ENCODE peak calls at places on chromosome 9, in nine cellular contexts. A is AG04450, L is heart left ventricle, B is DND-41, G is pancreas, Y is tibial artery, R is mesendoderm, M is cardiac muscle cell, D is substantia nigra. N is an unnamed sample.

GRCh38 chr9:80874276-80874675 is 815.1 kb downstream of the TLE1 start:
- DNase-seq in G (no peak), A (peak), L (no peak), R (no peak), D (no peak), M (no peak), Y (no peak), B (no peak), N (no peak)

GRCh38 chr9:14526504-14526903 is 166.7 kb downstream of the ZDHHC21 start:
- DNase-seq in A (no peak), B (no peak), Y (no peak), R (no peak), M (no peak), L (no peak), G (no peak), D (no peak), N (no peak)

GRCh38 chr9:32928912-32929311 is 72.5 kb downstream of the APTX start:
- DNase-seq in L (no peak), G (no peak), Y (no peak), R (no peak), B (no peak), M (peak), A (no peak), D (no peak), N (no peak)

GRCh38 chr9:35651964-35652828 is 1.5 kb upstream of the SIT1 start:
- DNase-seq in B (no peak), M (no peak), D (no peak), A (no peak), Y (peak), G (no peak), R (no peak), L (no peak), N (no peak)

GRCh38 chr9:114108016-114108833 is 9.1 kb upstream of the KIF12 start:
- DNase-seq in G (peak), L (peak), R (peak), A (peak), Y (peak), M (peak), D (peak), B (peak), N (peak)

GRCh38 chr9:113057193-113057592 is 669 bp upstream of the ZFP37 start:
- DNase-seq in M (peak), A (no peak), L (no peak), R (no peak), D (no peak), G (no peak), Y (no peak), B (no peak), N (no peak)

GRCh38 chr9:33415152-33416038 is 13.0 kb upstream of the AQP7 start:
- DNase-seq in Y (peak), L (peak), A (no peak), B (peak), R (peak), G (peak), M (peak), D (peak), N (no peak)

GRCh38 chr9:127056446-127056845 is 66.0 kb downstream of the ANGPTL2 start:
- DNase-seq in G (no peak), L (no peak), D (no peak), B (no peak), M (no peak), A (no peak), R (no peak), Y (no peak), N (no peak)

GRCh38 chr9:11199335-11199734 is 586.5 kb upstream of the PTPRD start:
- DNase-seq in L (no peak), G (no peak), Y (no peak), M (no peak), A (no peak), D (no peak), B (no peak), R (peak), N (no peak)

GRCh38 chr9:77469515-77470197 is 178.5 kb downstream of the GNA14 start:
- DNase-seq in Y (no peak), L (no peak), G (no peak), B (no peak), A (no peak), R (no peak), M (no peak), D (no peak), N (no peak)

GRCh38 chr9:137127301-137128157 is 11.4 kb upstream of the GRIN1 start:
- DNase-seq in R (no peak), Y (no peak), G (peak), A (no peak), L (no peak), M (no peak), D (no peak), B (peak), N (no peak)

GRCh38 chr9:70403618-70404025 is 10.8 kb downstream of the KLF9 start:
- DNase-seq in M (no peak), A (no peak), B (no peak), D (no peak), L (no peak), R (no peak), G (no peak), Y (no peak), N (no peak)

GRCh38 chr9:125829743-125830142 is 82.6 kb downstream of the PBX3 start:
- DNase-seq in B (peak), Y (no peak), A (no peak), G (no peak), D (no peak), L (no peak), M (no peak), R (no peak), N (no peak)

GRCh38 chr9:34552606-34552981 is 29.8 kb upstream of the ENHO start:
- DNase-seq in A (no peak), D (no peak), R (no peak), G (no peak), M (no peak), Y (peak), L (no peak), B (no peak), N (no peak)

GRCh38 chr9:97517331-97518089 is 16.0 kb downstream of the TMOD1 start:
- DNase-seq in M (no peak), B (no peak), Y (peak), D (no peak), L (no peak), R (no peak), G (no peak), A (no peak), N (no peak)

GRCh38 chr9:18493361-18494015 is 19.5 kb downstream of the ADAMTSL1 start:
- DNase-seq in G (no peak), L (no peak), R (no peak), B (no peak), A (no peak), M (no peak), D (no peak), Y (no peak), N (no peak)
- H3K27ac ChIP-seq in G (no peak), L (no peak), R (no peak), B (no peak), A (no peak), M (no peak), D (no peak), Y (peak), N (no peak)

GRCh38 chr9:116471943-116472506 is 215.1 kb upstream of the TRIM32 start:
- DNase-seq in Y (no peak), L (no peak), G (no peak), B (no peak), R (peak), D (no peak), M (no peak), A (no peak), N (no peak)

GRCh38 chr9:116469128-116469527 is 218.0 kb upstream of the TRIM32 start:
- DNase-seq in R (no peak), G (no peak), A (no peak), M (no peak), Y (no peak), D (no peak), B (no peak), L (no peak), N (no peak)

GRCh38 chr9:116468369-116468768 is 218.7 kb upstream of the TRIM32 start:
- DNase-seq in Y (no peak), B (no peak), R (peak), A (no peak), D (no peak), G (no peak), M (no peak), L (no peak), N (no peak)

GRCh38 chr9:116467740-116468351 is 219.3 kb upstream of the TRIM32 start:
- DNase-seq in G (no peak), L (no peak), M (no peak), Y (no peak), R (peak), A (no peak), D (no peak), B (no peak), N (no peak)

DNA sequence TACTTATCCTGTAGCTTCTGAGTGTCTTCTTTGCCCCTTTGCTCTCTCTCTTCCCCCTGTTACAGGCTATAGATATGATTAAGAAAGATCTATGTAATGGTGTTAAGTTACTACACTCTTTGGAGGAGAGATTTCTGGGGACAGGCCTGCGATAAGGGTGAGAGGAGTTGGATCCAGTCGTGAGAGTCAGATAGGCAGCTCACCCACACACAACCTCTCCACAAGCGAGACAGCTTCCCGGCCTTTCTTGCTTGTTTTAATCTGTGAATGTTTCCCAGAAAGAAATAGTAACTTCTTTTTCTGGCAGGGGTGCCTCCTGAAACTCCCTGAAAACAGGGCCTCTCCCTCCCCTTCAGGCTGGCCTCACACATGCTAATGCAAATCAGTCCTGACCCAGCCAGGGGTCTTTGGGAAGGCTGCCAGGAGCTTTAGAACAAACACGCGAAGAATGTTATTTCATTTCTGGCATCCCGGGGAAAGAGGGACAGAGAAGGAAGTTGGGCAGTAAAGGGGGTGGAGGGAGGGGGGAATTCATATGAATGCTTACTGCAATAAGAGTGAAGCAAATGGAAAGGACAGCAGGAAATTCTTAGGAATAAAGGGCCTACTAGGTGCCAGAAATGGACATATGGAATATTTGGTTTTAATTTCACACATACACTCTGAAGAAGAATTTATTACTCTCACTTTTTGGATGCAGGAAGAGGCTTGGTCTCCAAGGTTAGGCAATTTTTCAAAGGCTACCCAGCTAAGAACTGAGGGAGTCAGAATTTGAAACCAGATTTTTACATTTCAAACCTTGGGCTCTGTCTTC is 215.8 kb upstream of the TRIM32 start:
- DNase-seq in R (peak), L (peak), B (no peak), D (no peak), A (no peak), Y (no peak), G (no peak), M (peak), N (no peak)
- H3K27ac ChIP-seq in R (peak), L (peak), B (no peak), D (no peak), A (peak), Y (peak), G (no peak), M (peak), N (no peak)

GRCh38 chr9:133976191-133976861 is 15.8 kb downstream of the VAV2 start:
- DNase-seq in B (no peak), Y (no peak), R (no peak), M (no peak), G (peak), L (no peak), A (no peak), D (no peak), N (no peak)
- H3K27ac ChIP-seq in B (no peak), Y (no peak), R (no peak), M (no peak), G (no peak), L (no peak), A (no peak), D (no peak), N (no peak)

GRCh38 chr9:124292696-124293593 is 35.2 kb downstream of the NEK6 start:
- DNase-seq in B (no peak), L (no peak), G (no peak), R (no peak), M (no peak), A (no peak), D (no peak), Y (no peak), N (no peak)

GRCh38 chr9:124293712-124294504 is 36.2 kb downstream of the NEK6 start:
- DNase-seq in M (no peak), B (no peak), L (no peak), G (no peak), D (no peak), R (peak), Y (no peak), A (no peak), N (no peak)

GRCh38 chr9:124290053-124290581 is 32.4 kb downstream of the NEK6 start:
- DNase-seq in B (no peak), R (no peak), D (no peak), M (no peak), Y (no peak), G (peak), L (no peak), A (no peak), N (no peak)

GRCh38 chr9:124290743-124291554 is 33.2 kb downstream of the NEK6 start:
- DNase-seq in R (no peak), A (no peak), L (no peak), G (no peak), Y (no peak), D (no peak), M (no peak), B (no peak), N (no peak)

GRCh38 chr9:124291801-124292396 is 34.1 kb downstream of the NEK6 start:
- DNase-seq in A (no peak), D (peak), R (no peak), L (peak), M (peak), G (no peak), Y (peak), B (peak), N (no peak)
- H3K27ac ChIP-seq in A (peak), D (no peak), R (no peak), L (no peak), M (peak), G (no peak), Y (peak), B (no peak), N (peak)

DNA sequence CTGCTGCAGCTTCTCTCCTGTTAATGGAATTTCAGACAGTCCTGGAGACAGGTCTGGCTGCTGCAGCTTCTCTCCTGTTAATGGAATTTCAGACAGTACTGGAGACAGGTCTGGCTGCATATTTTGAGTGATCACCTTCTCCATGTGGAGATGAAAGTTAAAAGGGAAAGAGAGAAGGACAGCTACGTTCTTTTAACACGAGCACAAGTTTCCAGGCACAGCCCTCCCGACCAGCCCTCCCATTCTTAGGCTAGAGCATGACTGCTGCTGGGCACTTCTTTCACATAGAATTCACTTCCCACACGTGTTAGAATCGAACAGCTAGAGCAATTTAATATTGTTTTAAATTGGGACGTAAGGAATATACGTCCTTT is 133.3 kb upstream of the DMRT1 start:
- DNase-seq in D (no peak), A (no peak), G (no peak), M (peak), R (peak), Y (no peak), B (no peak), L (no peak), N (no peak)
- H3K27ac ChIP-seq in D (no peak), A (no peak), G (peak), M (peak), R (no peak), Y (peak), B (no peak), L (peak), N (peak)

GRCh38 chr9:16825364-16825763 is 45.1 kb downstream of the BNC2 start:
- DNase-seq in L (no peak), B (no peak), Y (no peak), M (no peak), D (no peak), A (no peak), R (no peak), G (no peak), N (no peak)
- H3K27ac ChIP-seq in L (no peak), B (no peak), Y (no peak), M (no peak), D (no peak), A (peak), R (no peak), G (no peak), N (no peak)

GRCh38 chr9:101428909-101429308 is 6.7 kb downstream of the ALDOB start:
- DNase-seq in R (no peak), Y (no peak), B (no peak), G (no peak), D (no peak), L (no peak), A (no peak), M (no peak), N (no peak)

GRCh38 chr9:101434990-101435389 is 584 bp downstream of the ALDOB start:
- DNase-seq in B (no peak), Y (no peak), G (no peak), L (no peak), M (no peak), A (no peak), R (no peak), D (no peak), N (no peak)

GRCh38 chr9:101433229-101433628 is 2.3 kb downstream of the ALDOB start:
- DNase-seq in Y (no peak), B (no peak), R (no peak), G (no peak), M (no peak), L (no peak), D (no peak), A (no peak), N (no peak)

GRCh38 chr9:101429736-101430135 is 5.8 kb downstream of the ALDOB start:
- DNase-seq in M (no peak), R (no peak), Y (no peak), B (no peak), D (no peak), L (no peak), A (no peak), G (no peak), N (no peak)

DNA sequence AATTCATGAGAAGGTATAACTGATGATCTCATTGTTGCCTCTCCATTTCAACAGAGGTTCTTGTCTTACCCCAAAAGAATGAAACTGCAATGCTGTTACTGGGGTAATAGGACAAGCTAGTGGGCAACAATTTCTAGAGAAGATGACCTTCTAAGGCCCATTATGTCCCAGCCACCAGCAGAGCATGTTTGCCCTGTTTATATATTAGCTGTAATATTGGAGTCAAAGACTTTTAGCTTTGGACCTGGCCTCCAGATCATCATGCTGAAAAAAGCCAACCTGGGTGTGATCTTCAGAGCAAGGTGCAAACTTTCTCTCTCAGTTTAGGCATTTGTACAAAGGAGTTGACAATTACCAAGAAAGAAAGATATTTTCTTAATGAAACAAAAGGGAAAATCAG is 3.4 kb downstream of the ALDOB start:
- DNase-seq in R (no peak), D (no peak), Y (no peak), G (no peak), B (no peak), M (no peak), L (no peak), A (no peak), N (no peak)
- H3K27ac ChIP-seq in R (no peak), D (no peak), Y (no peak), G (no peak), B (no peak), M (no peak), L (no peak), A (no peak), N (no peak)

DNA sequence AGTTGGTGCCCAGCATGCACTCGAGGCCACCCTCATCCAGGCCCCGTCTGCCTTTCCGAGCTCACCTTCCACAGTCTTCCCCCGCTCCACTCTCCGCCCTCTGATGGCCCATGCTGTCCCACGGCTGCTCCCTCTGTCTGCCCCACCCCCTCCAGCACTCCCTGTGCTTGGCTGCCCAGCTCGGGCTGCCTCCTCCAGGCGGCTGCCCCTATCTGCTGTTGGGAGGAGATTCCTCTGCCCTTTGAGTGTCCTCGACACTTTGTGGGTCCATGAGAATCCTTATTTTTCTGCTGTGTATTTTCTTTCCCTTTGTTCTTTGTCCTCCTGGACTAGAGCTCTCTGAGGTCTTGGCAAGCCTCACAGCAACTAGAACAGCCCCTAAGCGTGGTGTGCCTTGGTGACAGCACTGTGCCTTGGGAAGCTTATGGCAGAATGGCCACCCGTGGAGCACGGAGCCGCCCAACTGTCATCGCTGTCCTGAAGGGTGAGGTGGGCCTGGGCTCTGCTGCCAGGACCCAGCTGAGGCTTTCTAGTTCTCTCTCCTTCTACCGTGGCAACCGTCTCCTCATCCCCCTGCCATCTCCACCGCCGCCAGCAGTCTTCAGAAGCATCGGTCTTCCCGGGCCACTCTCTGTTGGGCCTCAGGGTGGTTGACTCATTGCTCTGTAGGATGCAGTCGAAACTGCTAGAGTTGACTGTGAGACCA is 5.2 kb downstream of the NTMT1 start:
- DNase-seq in B (no peak), D (peak), A (no peak), R (peak), L (peak), Y (no peak), G (no peak), M (no peak), N (peak)
- H3K27ac ChIP-seq in B (no peak), D (peak), A (peak), R (no peak), L (peak), Y (no peak), G (no peak), M (peak), N (peak)

GRCh38 chr9:128099932-128100491 is 27.5 kb downstream of the PTGES2 start:
- DNase-seq in B (no peak), D (no peak), L (no peak), G (peak), Y (no peak), M (no peak), A (no peak), R (no peak), N (no peak)
- H3K27ac ChIP-seq in B (peak), D (no peak), L (peak), G (peak), Y (peak), M (no peak), A (peak), R (no peak), N (peak)

GRCh38 chr9:132793606-132794580 is 84.2 kb downstream of the AK8 start:
- DNase-seq in G (no peak), B (no peak), D (no peak), Y (peak), M (no peak), R (peak), L (no peak), A (no peak), N (no peak)
- H3K27ac ChIP-seq in G (no peak), B (no peak), D (no peak), Y (no peak), M (no peak), R (no peak), L (no peak), A (no peak), N (no peak)